ENCODE peak calls at places on chromosomes 3 and 15, in ten cellular contexts. K is activated naive CD4-positive, alpha-beta T cell treated with anti-CD3 and anti-CD28 coated beads, Interleukin-2, amount 50 U/mL, for 16 hours; O is NCI-H1092; C is stimulated activated CD4-positive, alpha-beta T cell treated with anti-CD3 and anti-CD28 coated beads, TNF-alpha, amount 100 ng/mL, for 4 hours; G is brain pericyte; P is GM20000; I is colonic mucosa; Z is D341Med; F is activated CD8-positive, alpha-beta memory T cell treated with anti-CD3 and anti-CD28 coated beads, Interleukin-2, amount 50 U/mL, for 48 hours; A is stimulated activated CD8-positive, alpha-beta memory T cell treated with anti-CD3 and anti-CD28 coated beads, Interleukin-2, amount 100 ng/mL, for 1 hour. R is an unnamed sample.

GRCh38 chr3:42755681-42756578 is 17.1 kb downstream of the CCDC13 start:
- DNase-seq in K (no peak), O (no peak), C (no peak), G (no peak), P (peak), I (no peak), Z (peak), F (peak), A (no peak), R (no peak)

GRCh38 chr15:31325432-31325975 is 1.1 kb upstream of the KLF13 start:
- DNase-seq in K (peak), O (peak), C (peak), G (no peak), P (peak), I (peak), Z (peak), F (peak), A (peak), R (no peak)

GRCh38 chr15:61828008-61828407 is 232.2 kb downstream of the VPS13C start:
- DNase-seq in K (no peak), O (no peak), C (no peak), G (no peak), P (no peak), I (no peak), Z (peak), F (no peak), A (no peak), R (no peak)

GRCh38 chr3:56799251-56799882 is 2.4 kb downstream of the ARHGEF3 start:
- DNase-seq in K (no peak), O (peak), C (no peak), G (peak), P (peak), I (no peak), Z (peak), F (peak), A (no peak), R (no peak)

GRCh38 chr3:31157028-31157694 is 262.7 kb upstream of the GADL1 start:
- DNase-seq in K (no peak), O (no peak), C (no peak), G (no peak), P (no peak), I (no peak), Z (no peak), F (no peak), A (no peak), R (no peak)

GRCh38 chr3:43102773-43103480 is 3.0 kb downstream of the POMGNT2 start:
- DNase-seq in K (no peak), O (no peak), C (no peak), G (no peak), P (no peak), I (no peak), Z (no peak), F (no peak), A (no peak), R (no peak)

GRCh38 chr3:5264093-5264610 is 76.6 kb downstream of the EDEM1 start:
- DNase-seq in K (no peak), O (no peak), C (no peak), G (no peak), P (no peak), I (no peak), Z (no peak), F (no peak), A (no peak), R (no peak)

GRCh38 chr3:134427400-134428111 is 53.3 kb upstream of the AMOTL2 start:
- DNase-seq in K (no peak), O (no peak), C (no peak), G (peak), P (no peak), I (no peak), Z (no peak), F (no peak), A (no peak), R (no peak)

GRCh38 chr3:114847564-114847963 is 299.5 kb downstream of the ZBTB20 start:
- DNase-seq in K (no peak), O (no peak), C (no peak), G (no peak), P (no peak), I (no peak), Z (no peak), F (no peak), A (no peak), R (no peak)

GRCh38 chr3:126108689-126109075 is 24.8 kb upstream of the SLC41A3 start:
- DNase-seq in K (no peak), O (no peak), C (no peak), G (no peak), P (no peak), I (no peak), Z (no peak), F (peak), A (no peak), R (no peak)

GRCh38 chr15:88023956-88024355 is 232.6 kb downstream of the NTRK3 start:
- DNase-seq in K (no peak), O (no peak), C (no peak), G (no peak), P (no peak), I (no peak), Z (no peak), F (no peak), A (no peak), R (no peak)

GRCh38 chr15:60932051-60932915 is 296.8 kb downstream of the RORA start:
- DNase-seq in K (peak), O (no peak), C (peak), G (no peak), P (no peak), I (no peak), Z (no peak), F (peak), A (peak), R (peak)

GRCh38 chr3:155970406-155970805 is 100.0 kb downstream of the GMPS start:
- DNase-seq in K (no peak), O (no peak), C (no peak), G (no peak), P (no peak), I (no peak), Z (no peak), F (no peak), A (no peak), R (no peak)

GRCh38 chr3:158711886-158712285 is 20.4 kb downstream of the RARRES1 start:
- DNase-seq in K (no peak), O (no peak), C (no peak), G (no peak), P (no peak), I (no peak), Z (no peak), F (no peak), A (no peak), R (no peak)

GRCh38 chr15:71052356-71052755 is 62.9 kb upstream of the THSD4 start:
- DNase-seq in K (no peak), O (no peak), C (no peak), G (no peak), P (no peak), I (no peak), Z (no peak), F (no peak), A (no peak), R (no peak)

GRCh38 chr3:12423918-12424634 is 60.2 kb upstream of the TSEN2 start:
- DNase-seq in K (no peak), O (no peak), C (no peak), G (no peak), P (no peak), I (no peak), Z (no peak), F (peak), A (no peak), R (no peak)

GRCh38 chr3:130700541-130700940 is 46.1 kb downstream of the PIK3R4 start:
- DNase-seq in K (no peak), O (no peak), C (no peak), G (no peak), P (no peak), I (no peak), Z (no peak), F (no peak), A (no peak), R (no peak)

GRCh38 chr3:49199244-49199899 is 28.0 kb downstream of the KLHDC8B start:
- DNase-seq in K (no peak), O (no peak), C (no peak), G (peak), P (peak), I (peak), Z (no peak), F (no peak), A (no peak), R (no peak)

GRCh38 chr15:96327155-96327741 is 3.3 kb upstream of the NR2F2 start:
- DNase-seq in K (no peak), O (no peak), C (no peak), G (no peak), P (peak), I (peak), Z (no peak), F (no peak), A (no peak), R (no peak)

GRCh38 chr3:161890147-161890625 is 393.6 kb downstream of the OTOL1 start:
- DNase-seq in K (no peak), O (no peak), C (no peak), G (peak), P (no peak), I (no peak), Z (no peak), F (no peak), A (no peak), R (no peak)

GRCh38 chr3:155890671-155891190 is 20.3 kb downstream of the GMPS start:
- DNase-seq in K (no peak), O (no peak), C (no peak), G (no peak), P (no peak), I (no peak), Z (no peak), F (no peak), A (no peak), R (no peak)

GRCh38 chr3:197598404-197598980 is 42.7 kb upstream of the BDH1 start:
- DNase-seq in K (no peak), O (no peak), C (no peak), G (no peak), P (no peak), I (no peak), Z (no peak), F (no peak), A (no peak), R (no peak)

GRCh38 chr3:177039875-177040274 is 157.4 kb downstream of the TBL1XR1 start:
- DNase-seq in K (no peak), O (no peak), C (no peak), G (no peak), P (no peak), I (no peak), Z (no peak), F (no peak), A (no peak), R (no peak)

GRCh38 chr3:27200721-27201434 is 168.3 kb downstream of the NEK10 start:
- DNase-seq in K (no peak), O (no peak), C (no peak), G (no peak), P (no peak), I (peak), Z (no peak), F (no peak), A (no peak), R (no peak)

GRCh38 chr3:43063114-43063513 is 42.8 kb downstream of the POMGNT2 start:
- DNase-seq in K (no peak), O (no peak), C (no peak), G (no peak), P (no peak), I (no peak), Z (no peak), F (no peak), A (no peak), R (no peak)

GRCh38 chr15:64731012-64731806 is 44.2 kb downstream of the RBPMS2 start:
- DNase-seq in K (peak), O (peak), C (peak), G (no peak), P (peak), I (peak), Z (peak), F (peak), A (peak), R (peak)

GRCh38 chr15:84765675-84766074 is 17.3 kb downstream of the ZNF592 start:
- DNase-seq in K (no peak), O (no peak), C (no peak), G (no peak), P (no peak), I (no peak), Z (no peak), F (no peak), A (no peak), R (no peak)

GRCh38 chr3:3998140-3998977 is 199.1 kb downstream of the LRRN1 start:
- DNase-seq in K (no peak), O (peak), C (no peak), G (no peak), P (peak), I (peak), Z (peak), F (no peak), A (no peak), R (no peak)

GRCh38 chr3:157301027-157301663 is 135.5 kb upstream of the PTX3 start:
- DNase-seq in K (no peak), O (no peak), C (no peak), G (no peak), P (no peak), I (no peak), Z (no peak), F (no peak), A (no peak), R (no peak)